ENCODE peak calls at places on chromosomes 4 and X, in five cellular contexts. O is IMR-90, C is OCI-LY7, Z is mesenchymal stem cell, B is fibroblast of lung. D is an unnamed sample.

GRCh38 chr4:6727943-6728250 is 11.9 kb downstream of the BLOC1S4 start:
- DNase-seq in O (no peak), C (no peak), Z (peak; percentile 59), B (peak; percentile 70), D (peak; percentile 48)

GRCh38 chr4:49032440-49033161 is 46.5 kb downstream of the CWH43 start:
- DNase-seq in O (peak; percentile 6), C (peak; percentile 22), Z (no peak), B (no peak), D (peak; percentile 13)

GRCh38 chr4:138460477-138460876 is 218.3 kb upstream of the SLC7A11 start:
- DNase-seq in O (no peak), C (no peak), Z (no peak), B (no peak), D (no peak)

GRCh38 chrX:16643160-16643559 is 6.8 kb upstream of the S100G start:
- DNase-seq in O (peak; percentile 75), C (no peak), Z (peak; percentile 26), B (peak; percentile 63), D (no peak)

GRCh38 chrX:87961471-87961870 is 443.9 kb downstream of the KLHL4 start:
- DNase-seq in O (no peak), C (no peak), Z (no peak), B (no peak), D (no peak)

GRCh38 chr4:4853371-4853823 is 6.1 kb upstream of the MSX1 start:
- DNase-seq in O (no peak), C (no peak), Z (no peak), B (no peak), D (peak; percentile 86)

GRCh38 chrX:1205681-1206611 is 6.5 kb downstream of the CRLF2 start:
- DNase-seq in O (peak; percentile 59), C (peak; percentile 95), Z (peak; percentile 93), B (peak; percentile 80), D (peak; percentile 86)

GRCh38 chr4:183101956-183102480 is 3.0 kb downstream of the WWC2 start:
- DNase-seq in O (no peak), C (no peak), Z (no peak), B (no peak), D (no peak)

GRCh38 chrX:111869639-111870034 is 6.3 kb upstream of the TRPC5OS start:
- DNase-seq in O (peak; percentile 63), C (peak; percentile 28), Z (peak; percentile 61), B (peak; percentile 44), D (peak; percentile 59)

GRCh38 chr4:39062094-39062493 is at the start of gene KLHL5:
- DNase-seq in O (no peak), C (no peak), Z (peak; percentile 63), B (peak; percentile 41), D (no peak)

GRCh38 chr4:56106755-56107154 is 158.0 kb downstream of the CEP135 start:
- DNase-seq in O (no peak), C (no peak), Z (no peak), B (no peak), D (no peak)

GRCh38 chrX:8668797-8669196 is 63.1 kb downstream of the ANOS1 start:
- DNase-seq in O (no peak), C (no peak), Z (no peak), B (no peak), D (no peak)

GRCh38 chr4:119550857-119551532 is 77.6 kb downstream of the PDE5A start:
- DNase-seq in O (peak; percentile 73), C (no peak), Z (peak; percentile 40), B (peak; percentile 76), D (peak; percentile 49)

GRCh38 chrX:140762061-140762460 is 52.5 kb downstream of the LINC00632 start:
- DNase-seq in O (peak; percentile 74), C (peak; percentile 54), Z (peak; percentile 81), B (peak; percentile 64), D (no peak)

GRCh38 chr4:133096972-133097371 is 52.1 kb upstream of the PCDH10 start:
- DNase-seq in O (no peak), C (no peak), Z (no peak), B (peak; percentile 1), D (no peak)

GRCh38 chr4:87078987-87079469 is 141.4 kb downstream of the KLHL8 start:
- DNase-seq in O (peak; percentile 88), C (no peak), Z (peak; percentile 68), B (peak; percentile 74), D (no peak)

GRCh38 chr4:156672924-156673323 is 298.7 kb downstream of the PDGFC start:
- DNase-seq in O (no peak), C (no peak), Z (peak; percentile 11), B (peak; percentile 90), D (peak; percentile 66)

GRCh38 chr4:174058846-174059245 is 224.6 kb downstream of the FBXO8 start:
- DNase-seq in O (no peak), C (no peak), Z (peak; percentile 76), B (no peak), D (no peak)

GRCh38 chr4:73944061-73944875 is 37.6 kb downstream of the PF4 start:
- DNase-seq in O (no peak), C (no peak), Z (peak; percentile 19), B (peak; percentile 8), D (peak; percentile 73)

GRCh38 chr4:152118819-152119553 is 358.2 kb upstream of the GATB start:
- DNase-seq in O (no peak), C (no peak), Z (no peak), B (no peak), D (peak; percentile 44)

GRCh38 chrX:112536544-112536943 is 143.2 kb downstream of the LHFPL1 start:
- DNase-seq in O (no peak), C (no peak), Z (no peak), B (peak; percentile 34), D (peak; percentile 67)

GRCh38 chrX:103608305-103608963 is 671 bp downstream of the TCEAL3 start:
- DNase-seq in O (no peak), C (no peak), Z (peak; percentile 28), B (no peak), D (no peak)

GRCh38 chr4:136864580-136865185 is 667.6 kb downstream of the PCDH18 start:
- DNase-seq in O (peak; percentile 81), C (peak; percentile 64), Z (peak; percentile 80), B (peak; percentile 66), D (peak; percentile 85)

GRCh38 chrX:77561372-77561771 is 114.2 kb downstream of the FGF16 start:
- DNase-seq in O (no peak), C (no peak), Z (no peak), B (no peak), D (no peak)

GRCh38 chr4:47154816-47155370 is 123.5 kb downstream of the GABRB1 start:
- DNase-seq in O (peak; percentile 0), C (no peak), Z (no peak), B (peak; percentile 2), D (no peak)

GRCh38 chr4:40377462-40378385 is 42.6 kb downstream of the CHRNA9 start:
- DNase-seq in O (peak; percentile 27), C (no peak), Z (peak; percentile 83), B (peak; percentile 8), D (no peak)

GRCh38 chr4:135277116-135277979 is 1075.8 kb upstream of the PABPC4L start:
- DNase-seq in O (peak; percentile 77), C (no peak), Z (peak; percentile 19), B (peak; percentile 94), D (peak; percentile 43)

GRCh38 chrX:37998586-37999267 is 7.6 kb upstream of the SYTL5 start:
- DNase-seq in O (peak; percentile 80), C (no peak), Z (peak; percentile 14), B (peak; percentile 81), D (peak; percentile 93)

GRCh38 chr4:7045961-7046921 is 3.1 kb downstream of the TADA2B start:
- DNase-seq in O (no peak), C (peak; percentile 40), Z (no peak), B (no peak), D (peak; percentile 72)

GRCh38 chr4:10096201-10096975 is 20.2 kb downstream of the WDR1 start:
- DNase-seq in O (peak; percentile 94), C (no peak), Z (peak; percentile 95), B (peak; percentile 97), D (peak; percentile 99)

GRCh38 chr4:8345946-8346814 is 76.6 kb downstream of the HTRA3 start:
- DNase-seq in O (no peak), C (no peak), Z (no peak), B (no peak), D (peak; percentile 63)

DNA sequence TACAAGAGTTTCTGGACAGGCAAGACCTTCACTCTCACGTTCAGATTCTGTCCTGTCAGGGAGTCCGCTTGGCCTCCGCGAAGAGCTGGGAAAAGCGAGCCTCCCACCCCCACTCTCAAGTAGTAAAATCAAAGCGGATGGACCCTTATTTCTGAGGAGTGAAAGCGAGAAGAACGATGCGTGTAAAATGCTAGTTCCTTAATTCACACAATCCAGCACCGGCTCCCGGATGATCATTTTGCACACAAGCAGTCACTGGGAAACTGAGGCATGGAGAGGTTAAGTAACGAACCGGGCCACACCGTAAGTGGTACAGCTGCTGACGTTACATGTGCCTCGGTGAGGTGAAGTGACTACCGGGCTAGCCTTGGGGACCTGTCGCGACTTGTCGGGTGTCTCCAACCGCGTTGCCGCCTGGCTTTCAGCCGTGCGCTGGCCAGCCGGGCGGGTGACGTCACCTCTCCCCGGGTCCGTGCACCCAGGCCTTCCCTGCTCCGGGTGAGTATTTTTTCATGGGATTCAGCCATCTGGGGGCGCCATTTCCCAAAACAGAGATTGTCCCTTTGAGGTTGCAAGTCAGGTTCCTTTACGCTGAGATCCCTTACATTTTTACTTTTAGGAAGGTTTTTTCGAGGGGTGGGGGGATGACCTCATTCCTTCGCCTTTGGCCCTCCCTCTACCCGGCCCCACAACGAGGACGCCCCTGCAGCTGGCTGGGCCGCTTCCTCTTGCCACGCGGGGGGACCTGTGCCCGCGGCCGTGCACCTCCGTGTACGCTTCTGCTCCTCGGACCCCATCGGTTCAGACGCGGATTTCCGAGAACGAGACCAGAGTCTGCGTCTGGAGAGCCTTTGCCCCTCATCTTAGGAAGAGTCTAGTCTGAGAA is 3.4 kb upstream of the SFRP2 start:
- DNase-seq in O (no peak), C (no peak), Z (peak; percentile 82), B (peak; percentile 22), D (peak; percentile 77)
- H2AFZ ChIP-seq in O (peak overlapping the region; percentile 55), C (no peak overlapping the region), Z (peak overlapping the region; percentile 72), B (no peak overlapping the region), D (no peak overlapping the region)

GRCh38 chr4:30717208-30718020 is 2.8 kb upstream of the PCDH7 start:
- DNase-seq in O (peak; percentile 70), C (no peak), Z (peak; percentile 90), B (peak; percentile 86), D (peak; percentile 78)

GRCh38 chr4:30716671-30717207 is 3.4 kb upstream of the PCDH7 start:
- DNase-seq in O (no peak), C (no peak), Z (peak; percentile 80), B (peak; percentile 65), D (peak; percentile 77)

GRCh38 chr4:30718889-30719252 is 1.3 kb upstream of the PCDH7 start:
- DNase-seq in O (peak; percentile 48), C (no peak), Z (peak; percentile 52), B (peak; percentile 58), D (no peak)

GRCh38 chr4:30719363-30720020 is 677 bp upstream of the PCDH7 start:
- DNase-seq in O (peak; percentile 68), C (no peak), Z (peak; percentile 87), B (peak; percentile 83), D (peak; percentile 94)

GRCh38 chr4:30718021-30718888 is 1.9 kb upstream of the PCDH7 start:
- DNase-seq in O (peak; percentile 36), C (no peak), Z (peak; percentile 80), B (peak; percentile 71), D (peak; percentile 83)
- H2AFZ ChIP-seq in O (peak overlapping the region; percentile 91), C (no peak overlapping the region), Z (peak overlapping the region; percentile 74), B (peak overlapping the region; percentile 61), D (peak overlapping the region; percentile 70)

GRCh38 chr4:26474551-26474950 is 15.7 kb downstream of the CCKAR start:
- DNase-seq in O (no peak), C (no peak), Z (no peak), B (no peak), D (no peak)
- H2AFZ ChIP-seq in O (no peak overlapping the region), C (no peak overlapping the region), Z (no peak overlapping the region), B (no peak overlapping the region), D (peak overlapping the region; percentile 56)

GRCh38 chr4:53321988-53322289 is 43.9 kb downstream of the SCFD2 start:
- DNase-seq in O (no peak), C (no peak), Z (no peak), B (no peak), D (no peak)
- H2AFZ ChIP-seq in O (no peak overlapping the region), C (no peak overlapping the region), Z (no peak overlapping the region), B (no peak overlapping the region), D (peak overlapping the region; percentile 28)

GRCh38 chrX:154824638-154825037 is 9.8 kb downstream of the SMIM9 start:
- DNase-seq in O (no peak), C (no peak), Z (no peak), B (no peak), D (no peak)
- H2AFZ ChIP-seq in O (no peak overlapping the region), C (no peak overlapping the region), Z (no peak overlapping the region), B (no peak overlapping the region), D (no peak overlapping the region)